ENCODE peak calls at places on chromosomes 7 and 10, in five cellular contexts. One of them, this sample, is unnamed. For H3K4me1, the result is how much of the 10 kb centered on the place peaks cover.

GRCh38 chr10:35650894-35651293 is 8.8 kb upstream of the FZD8 start:
- DNase-seq in CD4-positive, CD25-positive, alpha-beta regulatory T cell: no peak
- DNase-seq in upper lobe of right lung: no peak
- DNase-seq in neuronal stem cell: no peak
- DNase-seq in heart right ventricle: no peak
- DNase-seq in this sample: no peak

GRCh38 chr10:131533846-131534526 is 222.5 kb upstream of the TCERG1L start:
- DNase-seq in CD4-positive, CD25-positive, alpha-beta regulatory T cell: no peak
- DNase-seq in neuronal stem cell: no peak
- DNase-seq in upper lobe of right lung: no peak
- DNase-seq in heart right ventricle: no peak
- DNase-seq in this sample: no peak

GRCh38 chr10:78875932-78876331 is 192.8 kb upstream of the ZMIZ1 start:
- DNase-seq in neuronal stem cell: no peak
- DNase-seq in CD4-positive, CD25-positive, alpha-beta regulatory T cell: no peak
- DNase-seq in heart right ventricle: no peak
- DNase-seq in upper lobe of right lung: no peak
- DNase-seq in this sample: no peak

GRCh38 chr7:28137471-28137870 is 43.1 kb downstream of the JAZF1 start:
- DNase-seq in CD4-positive, CD25-positive, alpha-beta regulatory T cell: no peak
- DNase-seq in neuronal stem cell: no peak
- DNase-seq in heart right ventricle: no peak
- DNase-seq in upper lobe of right lung: no peak
- DNase-seq in this sample: no peak

GRCh38 chr10:89466599-89467035 is 52.2 kb downstream of the IFIT5 start:
- DNase-seq in CD4-positive, CD25-positive, alpha-beta regulatory T cell: no peak
- DNase-seq in heart right ventricle: peak
- DNase-seq in neuronal stem cell: no peak
- DNase-seq in upper lobe of right lung: no peak
- DNase-seq in this sample: no peak

GRCh38 chr7:51366930-51367613 is 50.5 kb upstream of the COBL start:
- DNase-seq in CD4-positive, CD25-positive, alpha-beta regulatory T cell: no peak
- DNase-seq in neuronal stem cell: peak
- DNase-seq in upper lobe of right lung: no peak
- DNase-seq in heart right ventricle: no peak
- DNase-seq in this sample: no peak

GRCh38 chr10:49516216-49516970 is 22.5 kb downstream of the ERCC6 start:
- DNase-seq in upper lobe of right lung: no peak
- DNase-seq in CD4-positive, CD25-positive, alpha-beta regulatory T cell: no peak
- DNase-seq in neuronal stem cell: no peak
- DNase-seq in heart right ventricle: no peak
- DNase-seq in this sample: no peak

GRCh38 chr7:105141068-105141467 is 127.1 kb downstream of the KMT2E start:
- DNase-seq in heart right ventricle: no peak
- DNase-seq in neuronal stem cell: peak
- DNase-seq in CD4-positive, CD25-positive, alpha-beta regulatory T cell: no peak
- DNase-seq in upper lobe of right lung: no peak
- DNase-seq in this sample: no peak

GRCh38 chr10:52479567-52479966 is 165.5 kb downstream of the DKK1 start:
- DNase-seq in upper lobe of right lung: no peak
- DNase-seq in neuronal stem cell: no peak
- DNase-seq in heart right ventricle: no peak
- DNase-seq in CD4-positive, CD25-positive, alpha-beta regulatory T cell: no peak
- DNase-seq in this sample: no peak

GRCh38 chr7:31033674-31034073 is 18.4 kb upstream of the ADCYAP1R1 start:
- DNase-seq in CD4-positive, CD25-positive, alpha-beta regulatory T cell: no peak
- DNase-seq in heart right ventricle: no peak
- DNase-seq in neuronal stem cell: no peak
- DNase-seq in upper lobe of right lung: no peak
- DNase-seq in this sample: no peak

GRCh38 chr10:83677795-83678194 is 461.5 kb upstream of the GHITM start:
- DNase-seq in upper lobe of right lung: no peak
- DNase-seq in neuronal stem cell: no peak
- DNase-seq in heart right ventricle: no peak
- DNase-seq in CD4-positive, CD25-positive, alpha-beta regulatory T cell: no peak
- DNase-seq in this sample: no peak

GRCh38 chr7:90172624-90173023 is 18.4 kb downstream of the STEAP1 start:
- DNase-seq in heart right ventricle: no peak
- DNase-seq in CD4-positive, CD25-positive, alpha-beta regulatory T cell: no peak
- DNase-seq in neuronal stem cell: no peak
- DNase-seq in upper lobe of right lung: no peak
- DNase-seq in this sample: no peak

GRCh38 chr10:11086177-11086576 is 68.5 kb downstream of the CELF2 start:
- DNase-seq in neuronal stem cell: no peak
- DNase-seq in CD4-positive, CD25-positive, alpha-beta regulatory T cell: no peak
- DNase-seq in heart right ventricle: peak
- DNase-seq in upper lobe of right lung: no peak
- DNase-seq in this sample: no peak

GRCh38 chr10:1498746-1499343 is 238.5 kb downstream of the ADARB2 start:
- DNase-seq in CD4-positive, CD25-positive, alpha-beta regulatory T cell: no peak
- DNase-seq in heart right ventricle: no peak
- DNase-seq in upper lobe of right lung: no peak
- DNase-seq in neuronal stem cell: no peak
- DNase-seq in this sample: no peak

GRCh38 chr7:47183896-47184629 is 397.8 kb downstream of the TNS3 start:
- DNase-seq in heart right ventricle: peak
- DNase-seq in CD4-positive, CD25-positive, alpha-beta regulatory T cell: no peak
- DNase-seq in neuronal stem cell: no peak
- DNase-seq in upper lobe of right lung: no peak
- DNase-seq in this sample: no peak

GRCh38 chr7:54831046-54831643 is 72.1 kb upstream of the SEC61G start:
- DNase-seq in heart right ventricle: no peak
- DNase-seq in upper lobe of right lung: no peak
- DNase-seq in CD4-positive, CD25-positive, alpha-beta regulatory T cell: no peak
- DNase-seq in neuronal stem cell: no peak
- DNase-seq in this sample: no peak

GRCh38 chr7:95526128-95526738 is 40.5 kb downstream of the ASB4 start:
- DNase-seq in upper lobe of right lung: no peak
- DNase-seq in CD4-positive, CD25-positive, alpha-beta regulatory T cell: no peak
- DNase-seq in heart right ventricle: no peak
- DNase-seq in neuronal stem cell: no peak
- DNase-seq in this sample: no peak

GRCh38 chr10:95273393-95274312 is 17.1 kb downstream of the PDLIM1 start:
- DNase-seq in upper lobe of right lung: no peak
- DNase-seq in CD4-positive, CD25-positive, alpha-beta regulatory T cell: no peak
- DNase-seq in neuronal stem cell: no peak
- DNase-seq in heart right ventricle: no peak
- DNase-seq in this sample: no peak

GRCh38 chr7:6646380-6646950 is 9.3 kb downstream of the ZNF316 start:
- DNase-seq in upper lobe of right lung: no peak
- DNase-seq in neuronal stem cell: no peak
- DNase-seq in CD4-positive, CD25-positive, alpha-beta regulatory T cell: no peak
- DNase-seq in heart right ventricle: no peak
- DNase-seq in this sample: no peak

GRCh38 chr10:123564631-123565030 is 101.5 kb upstream of the GPR26 start:
- DNase-seq in CD4-positive, CD25-positive, alpha-beta regulatory T cell: no peak
- DNase-seq in neuronal stem cell: no peak
- DNase-seq in heart right ventricle: no peak
- DNase-seq in upper lobe of right lung: no peak
- DNase-seq in this sample: no peak

GRCh38 chr10:92552310-92552709 is 21.6 kb downstream of the IDE start:
- DNase-seq in CD4-positive, CD25-positive, alpha-beta regulatory T cell: no peak
- DNase-seq in neuronal stem cell: no peak
- DNase-seq in upper lobe of right lung: no peak
- DNase-seq in heart right ventricle: no peak
- DNase-seq in this sample: no peak

GRCh38 chr10:95360122-95360715 is 69.4 kb upstream of the PDLIM1 start:
- DNase-seq in heart right ventricle: no peak
- DNase-seq in upper lobe of right lung: no peak
- DNase-seq in neuronal stem cell: no peak
- DNase-seq in CD4-positive, CD25-positive, alpha-beta regulatory T cell: no peak
- DNase-seq in this sample: no peak

GRCh38 chr10:113539789-113540188 is 13.1 kb upstream of the HABP2 start:
- DNase-seq in CD4-positive, CD25-positive, alpha-beta regulatory T cell: no peak
- DNase-seq in upper lobe of right lung: no peak
- DNase-seq in heart right ventricle: no peak
- DNase-seq in neuronal stem cell: no peak
- DNase-seq in this sample: no peak

GRCh38 chr10:35194906-35195305 is 68.3 kb downstream of the CREM start:
- DNase-seq in CD4-positive, CD25-positive, alpha-beta regulatory T cell: peak
- DNase-seq in neuronal stem cell: no peak
- DNase-seq in upper lobe of right lung: no peak
- DNase-seq in heart right ventricle: no peak
- DNase-seq in this sample: peak

GRCh38 chr7:101747758-101748345 is 69.6 kb upstream of the CUX1 start:
- DNase-seq in CD4-positive, CD25-positive, alpha-beta regulatory T cell: no peak
- DNase-seq in upper lobe of right lung: no peak
- DNase-seq in heart right ventricle: no peak
- DNase-seq in neuronal stem cell: no peak
- DNase-seq in this sample: no peak

GRCh38 chr10:119306514-119306951 is 99.2 kb downstream of the GRK5 start:
- DNase-seq in CD4-positive, CD25-positive, alpha-beta regulatory T cell: peak
- DNase-seq in neuronal stem cell: no peak
- DNase-seq in heart right ventricle: no peak
- DNase-seq in upper lobe of right lung: no peak
- DNase-seq in this sample: peak

GRCh38 chr7:74094224-74095095 is 10.9 kb downstream of the LIMK1 start:
- DNase-seq in CD4-positive, CD25-positive, alpha-beta regulatory T cell: peak
- DNase-seq in neuronal stem cell: peak
- DNase-seq in upper lobe of right lung: peak
- DNase-seq in heart right ventricle: peak
- DNase-seq in this sample: peak

GRCh38 chr7:120860151-120860550 is 2.2 kb upstream of the TSPAN12 start:
- DNase-seq in neuronal stem cell: no peak
- DNase-seq in CD4-positive, CD25-positive, alpha-beta regulatory T cell: no peak
- DNase-seq in upper lobe of right lung: no peak
- DNase-seq in heart right ventricle: no peak
- DNase-seq in this sample: no peak

GRCh38 chr7:32200593-32200992 is 130.4 kb upstream of the PDE1C start:
- DNase-seq in CD4-positive, CD25-positive, alpha-beta regulatory T cell: no peak
- DNase-seq in upper lobe of right lung: no peak
- DNase-seq in heart right ventricle: no peak
- DNase-seq in neuronal stem cell: no peak
- DNase-seq in this sample: no peak

GRCh38 chr7:997404-998395 is 14.7 kb downstream of the CYP2W1 start:
- DNase-seq in upper lobe of right lung: no peak
- DNase-seq in CD4-positive, CD25-positive, alpha-beta regulatory T cell: no peak
- DNase-seq in heart right ventricle: no peak
- DNase-seq in neuronal stem cell: no peak
- DNase-seq in this sample: no peak

GRCh38 chr7:999149-999883 is 16.3 kb downstream of the CYP2W1 start:
- DNase-seq in neuronal stem cell: no peak
- DNase-seq in upper lobe of right lung: no peak
- DNase-seq in CD4-positive, CD25-positive, alpha-beta regulatory T cell: no peak
- DNase-seq in heart right ventricle: no peak
- DNase-seq in this sample: no peak

GRCh38 chr7:1004018-1004880 is 21.3 kb downstream of the CYP2W1 start:
- DNase-seq in upper lobe of right lung: no peak
- DNase-seq in neuronal stem cell: no peak
- DNase-seq in heart right ventricle: no peak
- DNase-seq in CD4-positive, CD25-positive, alpha-beta regulatory T cell: no peak
- DNase-seq in this sample: no peak

GRCh38 chr7:999921-1000593 is 17.1 kb downstream of the CYP2W1 start:
- DNase-seq in neuronal stem cell: no peak
- DNase-seq in upper lobe of right lung: no peak
- DNase-seq in CD4-positive, CD25-positive, alpha-beta regulatory T cell: no peak
- DNase-seq in heart right ventricle: no peak
- DNase-seq in this sample: no peak

GRCh38 chr7:1000594-1000935 is 17.6 kb downstream of the CYP2W1 start:
- DNase-seq in neuronal stem cell: no peak
- DNase-seq in upper lobe of right lung: no peak
- DNase-seq in CD4-positive, CD25-positive, alpha-beta regulatory T cell: no peak
- DNase-seq in heart right ventricle: no peak
- DNase-seq in this sample: no peak
- H3K4me3 ChIP-seq in neuronal stem cell: no peak
- H3K4me3 ChIP-seq in upper lobe of right lung: no peak
- H3K4me3 ChIP-seq in CD4-positive, CD25-positive, alpha-beta regulatory T cell: no peak
- H3K4me3 ChIP-seq in heart right ventricle: no peak
- H3K4me3 ChIP-seq in this sample: no peak

DNA sequence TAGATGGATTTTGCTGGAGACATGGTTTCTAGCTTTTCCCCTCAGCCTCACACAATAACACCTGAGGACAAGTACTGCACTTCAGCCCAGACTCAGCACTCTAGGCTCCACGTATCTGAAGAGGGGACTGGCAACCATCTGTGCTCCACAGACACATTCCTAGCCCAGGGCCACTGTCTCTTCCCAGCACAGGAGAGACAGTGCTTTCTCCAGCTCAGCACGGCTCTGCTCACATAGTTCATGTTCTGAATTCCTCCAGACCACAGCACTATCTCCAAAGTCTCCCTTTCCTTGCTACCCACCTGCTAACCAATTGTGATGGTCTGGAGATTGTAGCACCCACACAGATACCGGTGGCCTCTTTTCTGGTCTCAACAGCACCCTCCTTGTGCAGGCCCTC is 114.5 kb downstream of the HTR7 start:
- DNase-seq in neuronal stem cell: no peak
- DNase-seq in upper lobe of right lung: no peak
- DNase-seq in heart right ventricle: no peak
- DNase-seq in CD4-positive, CD25-positive, alpha-beta regulatory T cell: no peak
- DNase-seq in this sample: no peak
- H3K27ac ChIP-seq in neuronal stem cell: no peak
- H3K27ac ChIP-seq in upper lobe of right lung: no peak
- H3K27ac ChIP-seq in heart right ventricle: no peak
- H3K27ac ChIP-seq in CD4-positive, CD25-positive, alpha-beta regulatory T cell: no peak
- H3K27ac ChIP-seq in this sample: no peak

GRCh38 chr7:116446179-116446855 is 53.2 kb upstream of the CAV2 start:
- DNase-seq in CD4-positive, CD25-positive, alpha-beta regulatory T cell: no peak
- DNase-seq in upper lobe of right lung: no peak
- DNase-seq in neuronal stem cell: no peak
- DNase-seq in heart right ventricle: no peak
- DNase-seq in this sample: no peak

GRCh38 chr7:116443101-116443523 is 56.4 kb upstream of the CAV2 start:
- DNase-seq in CD4-positive, CD25-positive, alpha-beta regulatory T cell: no peak
- DNase-seq in upper lobe of right lung: no peak
- DNase-seq in neuronal stem cell: no peak
- DNase-seq in heart right ventricle: no peak
- DNase-seq in this sample: no peak

GRCh38 chr7:116445447-116445846 is 54.1 kb upstream of the CAV2 start:
- DNase-seq in neuronal stem cell: no peak
- DNase-seq in upper lobe of right lung: no peak
- DNase-seq in heart right ventricle: no peak
- DNase-seq in CD4-positive, CD25-positive, alpha-beta regulatory T cell: no peak
- DNase-seq in this sample: no peak

GRCh38 chr7:116441534-116441933 is 58.0 kb upstream of the CAV2 start:
- DNase-seq in CD4-positive, CD25-positive, alpha-beta regulatory T cell: no peak
- DNase-seq in neuronal stem cell: no peak
- DNase-seq in upper lobe of right lung: no peak
- DNase-seq in heart right ventricle: no peak
- DNase-seq in this sample: no peak

DNA sequence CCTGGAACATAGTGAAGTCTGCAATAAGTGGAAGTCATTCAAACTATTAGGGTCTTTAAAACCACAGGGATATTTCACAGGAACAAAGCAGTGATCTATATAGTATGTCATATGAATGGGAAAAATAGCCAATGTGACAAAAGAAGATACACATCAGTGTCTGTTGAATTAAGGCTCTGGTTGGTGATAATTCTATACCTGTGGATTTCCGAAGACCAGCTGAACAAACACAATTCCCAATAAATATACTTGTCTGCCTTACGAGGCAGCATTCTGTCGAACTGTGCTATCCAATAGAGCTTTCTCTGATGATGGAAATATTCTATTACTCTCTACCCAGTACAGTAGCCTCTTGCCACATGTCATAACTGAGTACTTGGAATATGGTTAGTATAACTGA is 55.9 kb upstream of the CAV2 start:
- DNase-seq in heart right ventricle: no peak
- DNase-seq in upper lobe of right lung: no peak
- DNase-seq in neuronal stem cell: no peak
- DNase-seq in CD4-positive, CD25-positive, alpha-beta regulatory T cell: no peak
- DNase-seq in this sample: no peak
- H3K4me1 ChIP-seq in heart right ventricle: half or more
- H3K4me1 ChIP-seq in upper lobe of right lung: under half
- H3K4me1 ChIP-seq in neuronal stem cell: under half
- H3K4me1 ChIP-seq in CD4-positive, CD25-positive, alpha-beta regulatory T cell: under half
- H3K4me1 ChIP-seq in this sample: under half

GRCh38 chr7:81715984-81716588 is 53.8 kb downstream of the HGF start:
- DNase-seq in neuronal stem cell: peak
- DNase-seq in upper lobe of right lung: no peak
- DNase-seq in heart right ventricle: no peak
- DNase-seq in CD4-positive, CD25-positive, alpha-beta regulatory T cell: no peak
- DNase-seq in this sample: no peak
- H3K4me3 ChIP-seq in neuronal stem cell: no peak
- H3K4me3 ChIP-seq in upper lobe of right lung: no peak
- H3K4me3 ChIP-seq in heart right ventricle: no peak
- H3K4me3 ChIP-seq in CD4-positive, CD25-positive, alpha-beta regulatory T cell: no peak
- H3K4me3 ChIP-seq in this sample: no peak

This sample was measured in effector memory CD4-positive, alpha-beta T cell.